ENCODE peak calls at places on chromosomes 5 and 9, in six cellular contexts. One of them, this sample, is unnamed.

GRCh38 chr5:43000198-43000840 is 39.8 kb downstream of the ANXA2R start:
- DNase-seq in neural progenitor cell: peak
- DNase-seq in IMR-90: peak
- DNase-seq in fibroblast of lung: peak
- DNase-seq in astrocyte of the spinal cord: peak
- DNase-seq in astrocyte of the cerebellum: no peak
- DNase-seq in this sample: peak

GRCh38 chr9:115668506-115668905 is 485.1 kb upstream of the PAPPA start:
- DNase-seq in neural progenitor cell: no peak
- DNase-seq in IMR-90: peak
- DNase-seq in fibroblast of lung: peak
- DNase-seq in astrocyte of the spinal cord: peak
- DNase-seq in astrocyte of the cerebellum: no peak
- DNase-seq in this sample: peak

GRCh38 chr5:154302181-154302580 is 111.6 kb downstream of the GALNT10 start:
- DNase-seq in neural progenitor cell: no peak
- DNase-seq in IMR-90: no peak
- DNase-seq in fibroblast of lung: peak
- DNase-seq in astrocyte of the spinal cord: peak
- DNase-seq in astrocyte of the cerebellum: peak
- DNase-seq in this sample: no peak

GRCh38 chr9:19666575-19666974 is 122.3 kb downstream of the SLC24A2 start:
- DNase-seq in neural progenitor cell: no peak
- DNase-seq in IMR-90: no peak
- DNase-seq in fibroblast of lung: no peak
- DNase-seq in astrocyte of the spinal cord: no peak
- DNase-seq in astrocyte of the cerebellum: no peak
- DNase-seq in this sample: no peak

GRCh38 chr9:98075332-98075805 is 18.8 kb downstream of the NANS start:
- DNase-seq in neural progenitor cell: no peak
- DNase-seq in IMR-90: peak
- DNase-seq in fibroblast of lung: peak
- DNase-seq in astrocyte of the spinal cord: peak
- DNase-seq in astrocyte of the cerebellum: no peak
- DNase-seq in this sample: peak

GRCh38 chr5:127844631-127845030 is 141.4 kb downstream of the CCDC192 start:
- DNase-seq in neural progenitor cell: peak
- DNase-seq in IMR-90: no peak
- DNase-seq in fibroblast of lung: no peak
- DNase-seq in astrocyte of the spinal cord: peak
- DNase-seq in astrocyte of the cerebellum: no peak
- DNase-seq in this sample: peak

GRCh38 chr5:119811443-119811842 is 182.1 kb downstream of the FAM170A start:
- DNase-seq in neural progenitor cell: no peak
- DNase-seq in IMR-90: no peak
- DNase-seq in fibroblast of lung: no peak
- DNase-seq in astrocyte of the spinal cord: no peak
- DNase-seq in astrocyte of the cerebellum: no peak
- DNase-seq in this sample: no peak

GRCh38 chr5:74042559-74043357 is 416.8 kb downstream of the ARHGEF28 start:
- DNase-seq in neural progenitor cell: no peak
- DNase-seq in IMR-90: peak
- DNase-seq in fibroblast of lung: peak
- DNase-seq in astrocyte of the spinal cord: peak
- DNase-seq in astrocyte of the cerebellum: no peak
- DNase-seq in this sample: peak

GRCh38 chr9:128979111-128979510 is 31.6 kb downstream of the NUP188 start:
- DNase-seq in neural progenitor cell: no peak
- DNase-seq in IMR-90: no peak
- DNase-seq in fibroblast of lung: no peak
- DNase-seq in astrocyte of the spinal cord: no peak
- DNase-seq in astrocyte of the cerebellum: no peak
- DNase-seq in this sample: no peak

GRCh38 chr5:142982821-142983200 is 212.6 kb downstream of the ARHGAP26 start:
- DNase-seq in neural progenitor cell: peak
- DNase-seq in IMR-90: no peak
- DNase-seq in fibroblast of lung: no peak
- DNase-seq in astrocyte of the spinal cord: no peak
- DNase-seq in astrocyte of the cerebellum: no peak
- DNase-seq in this sample: no peak

GRCh38 chr5:149667084-149667826 is 62.9 kb upstream of the PPARGC1B start:
- DNase-seq in neural progenitor cell: peak
- DNase-seq in IMR-90: peak
- DNase-seq in fibroblast of lung: peak
- DNase-seq in astrocyte of the spinal cord: peak
- DNase-seq in astrocyte of the cerebellum: no peak
- DNase-seq in this sample: peak

GRCh38 chr5:74130141-74130897 is 504.3 kb downstream of the ARHGEF28 start:
- DNase-seq in neural progenitor cell: no peak
- DNase-seq in IMR-90: no peak
- DNase-seq in fibroblast of lung: no peak
- DNase-seq in astrocyte of the spinal cord: no peak
- DNase-seq in astrocyte of the cerebellum: no peak
- DNase-seq in this sample: no peak

GRCh38 chr5:131381792-131382191 is 117.9 kb downstream of the CDC42SE2 start:
- DNase-seq in neural progenitor cell: no peak
- DNase-seq in IMR-90: no peak
- DNase-seq in fibroblast of lung: no peak
- DNase-seq in astrocyte of the spinal cord: no peak
- DNase-seq in astrocyte of the cerebellum: no peak
- DNase-seq in this sample: no peak

GRCh38 chr9:18606831-18607230 is 132.9 kb downstream of the ADAMTSL1 start:
- DNase-seq in neural progenitor cell: peak
- DNase-seq in IMR-90: peak
- DNase-seq in fibroblast of lung: peak
- DNase-seq in astrocyte of the spinal cord: peak
- DNase-seq in astrocyte of the cerebellum: peak
- DNase-seq in this sample: peak

GRCh38 chr9:22039258-22039657 is 30.2 kb upstream of the CDKN2B start:
- DNase-seq in neural progenitor cell: no peak
- DNase-seq in IMR-90: no peak
- DNase-seq in fibroblast of lung: peak
- DNase-seq in astrocyte of the spinal cord: no peak
- DNase-seq in astrocyte of the cerebellum: no peak
- DNase-seq in this sample: peak

GRCh38 chr5:146130440-146131045 is 25.2 kb upstream of the PLAC8L1 start:
- DNase-seq in neural progenitor cell: peak
- DNase-seq in IMR-90: peak
- DNase-seq in fibroblast of lung: peak
- DNase-seq in astrocyte of the spinal cord: peak
- DNase-seq in astrocyte of the cerebellum: peak
- DNase-seq in this sample: peak

GRCh38 chr5:107669543-107670027 is 1.2 kb downstream of the EFNA5 start:
- DNase-seq in neural progenitor cell: peak
- DNase-seq in IMR-90: peak
- DNase-seq in fibroblast of lung: peak
- DNase-seq in astrocyte of the spinal cord: peak
- DNase-seq in astrocyte of the cerebellum: no peak
- DNase-seq in this sample: peak

DNA sequence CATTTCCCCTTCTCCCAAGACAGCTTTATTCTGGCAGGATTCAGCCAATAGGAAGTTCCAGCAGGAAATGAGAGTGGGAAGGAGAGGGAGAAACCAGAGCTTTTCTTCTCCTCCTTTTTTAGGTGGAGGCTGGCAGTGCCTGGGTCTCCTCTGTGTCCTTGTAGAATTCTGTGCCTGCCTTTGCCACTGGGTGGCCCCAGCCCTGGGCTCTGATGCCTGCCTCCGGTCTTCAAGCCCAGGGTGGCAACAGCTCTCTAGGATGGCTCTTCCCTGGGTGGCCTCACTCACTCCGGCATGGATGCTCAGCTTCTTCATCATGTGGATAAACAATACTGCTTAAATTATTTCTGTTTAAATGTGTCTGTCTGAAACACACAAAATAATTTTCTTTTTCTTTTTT is 694.8 kb downstream of the SEMA5A start:
- DNase-seq in neural progenitor cell: peak
- DNase-seq in IMR-90: no peak
- DNase-seq in fibroblast of lung: no peak
- DNase-seq in astrocyte of the spinal cord: no peak
- DNase-seq in astrocyte of the cerebellum: no peak
- DNase-seq in this sample: no peak
- TF ChIP-seq CTCF in neural progenitor cell: peak
- TF ChIP-seq CTCF in IMR-90: no peak
- TF ChIP-seq CTCF in fibroblast of lung: no peak
- TF ChIP-seq CTCF in astrocyte of the spinal cord: no peak
- TF ChIP-seq CTCF in astrocyte of the cerebellum: no peak
- TF ChIP-seq CTCF in this sample: no peak

GRCh38 chr9:304106-304505 is 89.4 kb downstream of the DOCK8 start:
- DNase-seq in neural progenitor cell: no peak
- DNase-seq in IMR-90: no peak
- DNase-seq in fibroblast of lung: no peak
- DNase-seq in astrocyte of the spinal cord: no peak
- DNase-seq in astrocyte of the cerebellum: no peak
- DNase-seq in this sample: no peak
- H3K4me3 ChIP-seq in neural progenitor cell: no peak
- H3K4me3 ChIP-seq in IMR-90: no peak
- H3K4me3 ChIP-seq in fibroblast of lung: no peak
- H3K4me3 ChIP-seq in astrocyte of the spinal cord: no peak
- H3K4me3 ChIP-seq in astrocyte of the cerebellum: no peak
- H3K4me3 ChIP-seq in this sample: no peak

GRCh38 chr5:115169392-115170127 is at the start of gene TRIM36:
- DNase-seq in neural progenitor cell: peak
- DNase-seq in IMR-90: peak
- DNase-seq in fibroblast of lung: peak
- DNase-seq in astrocyte of the spinal cord: peak
- DNase-seq in astrocyte of the cerebellum: peak
- DNase-seq in this sample: peak
- TF ChIP-seq CTCF in neural progenitor cell: peak
- TF ChIP-seq CTCF in IMR-90: peak
- TF ChIP-seq CTCF in fibroblast of lung: no peak
- TF ChIP-seq CTCF in astrocyte of the spinal cord: no peak
- TF ChIP-seq CTCF in astrocyte of the cerebellum: peak
- TF ChIP-seq CTCF in this sample: peak

GRCh38 chr5:65926276-65926761 is at the start of gene ERBIN:
- DNase-seq in neural progenitor cell: peak
- DNase-seq in IMR-90: peak
- DNase-seq in fibroblast of lung: peak
- DNase-seq in astrocyte of the spinal cord: peak
- DNase-seq in astrocyte of the cerebellum: peak
- DNase-seq in this sample: peak

GRCh38 chr5:65928860-65929259 is 2.5 kb downstream of the ERBIN start:
- DNase-seq in neural progenitor cell: no peak
- DNase-seq in IMR-90: no peak
- DNase-seq in fibroblast of lung: no peak
- DNase-seq in astrocyte of the spinal cord: no peak
- DNase-seq in astrocyte of the cerebellum: no peak
- DNase-seq in this sample: no peak

GRCh38 chr5:65926893-65927292 is 518 bp downstream of the ERBIN start:
- DNase-seq in neural progenitor cell: peak
- DNase-seq in IMR-90: no peak
- DNase-seq in fibroblast of lung: peak
- DNase-seq in astrocyte of the spinal cord: peak
- DNase-seq in astrocyte of the cerebellum: no peak
- DNase-seq in this sample: peak

GRCh38 chr5:65927497-65928340 is 1.3 kb downstream of the ERBIN start:
- DNase-seq in neural progenitor cell: peak
- DNase-seq in IMR-90: peak
- DNase-seq in fibroblast of lung: peak
- DNase-seq in astrocyte of the spinal cord: peak
- DNase-seq in astrocyte of the cerebellum: peak
- DNase-seq in this sample: peak

DNA sequence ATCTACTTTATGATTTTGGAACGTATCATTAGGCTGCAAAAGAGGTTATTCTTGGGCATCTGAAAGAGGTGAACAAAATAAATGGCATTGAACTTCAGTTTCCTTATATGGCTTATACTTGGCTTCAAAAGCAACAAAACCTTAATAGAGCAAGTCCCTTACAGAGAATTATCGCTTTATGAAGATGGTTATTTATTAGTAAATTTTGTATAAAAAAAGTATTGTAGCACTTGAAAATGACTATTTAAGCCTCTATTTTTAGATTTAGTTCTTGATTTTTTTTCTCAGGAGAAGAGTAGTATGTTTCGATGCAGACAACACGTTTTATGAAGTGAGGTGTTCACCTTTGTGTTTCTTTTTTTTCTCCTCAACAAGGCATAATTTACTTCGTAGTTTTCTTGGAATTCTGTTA is 2.0 kb downstream of the ERBIN start:
- DNase-seq in neural progenitor cell: no peak
- DNase-seq in IMR-90: no peak
- DNase-seq in fibroblast of lung: peak
- DNase-seq in astrocyte of the spinal cord: peak
- DNase-seq in astrocyte of the cerebellum: no peak
- DNase-seq in this sample: no peak
- H3K4me3 ChIP-seq in neural progenitor cell: peak
- H3K4me3 ChIP-seq in IMR-90: peak
- H3K4me3 ChIP-seq in fibroblast of lung: peak
- H3K4me3 ChIP-seq in astrocyte of the spinal cord: peak
- H3K4me3 ChIP-seq in astrocyte of the cerebellum: peak
- H3K4me3 ChIP-seq in this sample: peak

GRCh38 chr5:181191526-181192336 is 13.3 kb downstream of the TRIM7 start:
- DNase-seq in neural progenitor cell: peak
- DNase-seq in IMR-90: peak
- DNase-seq in fibroblast of lung: peak
- DNase-seq in astrocyte of the spinal cord: peak
- DNase-seq in astrocyte of the cerebellum: peak
- DNase-seq in this sample: peak

GRCh38 chr5:181189962-181190710 is 14.9 kb downstream of the TRIM7 start:
- DNase-seq in neural progenitor cell: peak
- DNase-seq in IMR-90: no peak
- DNase-seq in fibroblast of lung: no peak
- DNase-seq in astrocyte of the spinal cord: no peak
- DNase-seq in astrocyte of the cerebellum: no peak
- DNase-seq in this sample: no peak

GRCh38 chr5:181192337-181193046 is 12.5 kb downstream of the TRIM7 start:
- DNase-seq in neural progenitor cell: no peak
- DNase-seq in IMR-90: peak
- DNase-seq in fibroblast of lung: no peak
- DNase-seq in astrocyte of the spinal cord: no peak
- DNase-seq in astrocyte of the cerebellum: no peak
- DNase-seq in this sample: no peak

GRCh38 chr5:181189363-181189961 is 15.5 kb downstream of the TRIM7 start:
- DNase-seq in neural progenitor cell: peak
- DNase-seq in IMR-90: peak
- DNase-seq in fibroblast of lung: peak
- DNase-seq in astrocyte of the spinal cord: peak
- DNase-seq in astrocyte of the cerebellum: no peak
- DNase-seq in this sample: peak

GRCh38 chr5:181190711-181191525 is 14.1 kb downstream of the TRIM7 start:
- DNase-seq in neural progenitor cell: peak
- DNase-seq in IMR-90: no peak
- DNase-seq in fibroblast of lung: peak
- DNase-seq in astrocyte of the spinal cord: no peak
- DNase-seq in astrocyte of the cerebellum: no peak
- DNase-seq in this sample: peak
- TF ChIP-seq CTCF in neural progenitor cell: peak
- TF ChIP-seq CTCF in IMR-90: peak
- TF ChIP-seq CTCF in fibroblast of lung: no peak
- TF ChIP-seq CTCF in astrocyte of the spinal cord: peak
- TF ChIP-seq CTCF in astrocyte of the cerebellum: peak
- TF ChIP-seq CTCF in this sample: peak